ENCODE peak calls at places on chromosomes 3 and 15, in seven cellular contexts. R is AG10803, Q is neural progenitor cell, S is Caco-2, W is PC-9, N is NB4, I is sigmoid colon. M is an unnamed sample.

GRCh38 chr3:138125548-138126221 is 6.5 kb downstream of the A4GNT start:
- DNase-seq in R (peak), Q (no peak), S (no peak), W (no peak), N (peak), I (no peak), M (no peak)

GRCh38 chr3:157499342-157499963 is 3.8 kb downstream of the VEPH1 start:
- DNase-seq in R (no peak), Q (peak), S (peak), W (peak), N (no peak), I (no peak), M (no peak)

GRCh38 chr3:64157150-64158035 is 67.9 kb downstream of the PRICKLE2 start:
- DNase-seq in R (no peak), Q (no peak), S (peak), W (peak), N (no peak), I (no peak), M (no peak)

GRCh38 chr15:77173487-77173886 is 102.6 kb upstream of the TSPAN3 start:
- DNase-seq in R (no peak), Q (no peak), S (peak), W (no peak), N (no peak), I (no peak), M (no peak)

GRCh38 chr3:71219744-71220638 is 363.5 kb downstream of the FOXP1 start:
- DNase-seq in R (no peak), Q (no peak), S (no peak), W (no peak), N (no peak), I (no peak), M (no peak)

GRCh38 chr3:136380530-136380929 is 130.4 kb downstream of the PCCB start:
- DNase-seq in R (peak), Q (no peak), S (no peak), W (no peak), N (no peak), I (no peak), M (no peak)

GRCh38 chr15:45587861-45588170 is 637 bp downstream of the BLOC1S6 start:
- DNase-seq in R (no peak), Q (peak), S (no peak), W (no peak), N (no peak), I (no peak), M (no peak)

GRCh38 chr3:134312873-134313838 is 61.1 kb downstream of the AMOTL2 start:
- DNase-seq in R (peak), Q (peak), S (peak), W (peak), N (no peak), I (peak), M (no peak)

GRCh38 chr3:100804631-100805030 is 95.3 kb downstream of the TFG start:
- DNase-seq in R (no peak), Q (no peak), S (no peak), W (no peak), N (no peak), I (no peak), M (no peak)

GRCh38 chr15:68666120-68666811 is 87.5 kb downstream of the CORO2B start:
- DNase-seq in R (no peak), Q (peak), S (no peak), W (no peak), N (no peak), I (peak), M (no peak)

GRCh38 chr3:3015472-3016089 is 94.6 kb downstream of the IL5RA start:
- DNase-seq in R (no peak), Q (peak), S (peak), W (no peak), N (peak), I (no peak), M (no peak)

GRCh38 chr3:50533346-50533745 is 29.9 kb upstream of the CACNA2D2 start:
- DNase-seq in R (no peak), Q (peak), S (no peak), W (no peak), N (no peak), I (no peak), M (no peak)

GRCh38 chr3:129650256-129650872 is 43.9 kb upstream of the PLXND1 start:
- DNase-seq in R (peak), Q (peak), S (peak), W (peak), N (peak), I (peak), M (peak)

GRCh38 chr3:116770815-116771450 is 61.4 kb downstream of the TUSC7 start:
- DNase-seq in R (peak), Q (peak), S (peak), W (peak), N (peak), I (peak), M (no peak)

GRCh38 chr3:48403533-48404439 is 26.1 kb downstream of the PLXNB1 start:
- DNase-seq in R (no peak), Q (no peak), S (no peak), W (no peak), N (no peak), I (peak), M (no peak)

GRCh38 chr15:94047566-94047965 is 183.8 kb upstream of the MCTP2 start:
- DNase-seq in R (no peak), Q (no peak), S (no peak), W (no peak), N (no peak), I (no peak), M (no peak)

GRCh38 chr3:72355168-72355567 is 493.1 kb downstream of the SHQ1 start:
- DNase-seq in R (no peak), Q (no peak), S (no peak), W (no peak), N (no peak), I (no peak), M (no peak)

GRCh38 chr3:181710581-181711255 is 1.0 kb upstream of the SOX2 start:
- DNase-seq in R (no peak), Q (peak), S (no peak), W (no peak), N (no peak), I (no peak), M (no peak)

GRCh38 chr15:78063966-78064365 is 13.5 kb downstream of the TBC1D2B start:
- DNase-seq in R (peak), Q (no peak), S (no peak), W (no peak), N (no peak), I (no peak), M (no peak)

GRCh38 chr3:108296239-108296638 is at the start of gene HHLA2:
- DNase-seq in R (no peak), Q (no peak), S (no peak), W (no peak), N (no peak), I (no peak), M (no peak)

GRCh38 chr15:99542828-99543227 is 23.0 kb upstream of the MEF2A start:
- DNase-seq in R (peak), Q (no peak), S (no peak), W (no peak), N (no peak), I (no peak), M (no peak)

GRCh38 chr3:197576838-197577237 is 21.1 kb upstream of the BDH1 start:
- DNase-seq in R (no peak), Q (no peak), S (no peak), W (no peak), N (no peak), I (no peak), M (no peak)

GRCh38 chr3:153285194-153285641 is 123.2 kb downstream of the RAP2B start:
- DNase-seq in R (peak), Q (peak), S (no peak), W (peak), N (peak), I (no peak), M (no peak)

GRCh38 chr3:191774485-191774884 is 313.5 kb downstream of the PYDC2 start:
- DNase-seq in R (peak), Q (no peak), S (no peak), W (peak), N (no peak), I (no peak), M (no peak)

GRCh38 chr3:4597204-4597985 is 104.2 kb downstream of the ITPR1 start:
- DNase-seq in R (no peak), Q (no peak), S (no peak), W (no peak), N (no peak), I (no peak), M (no peak)

GRCh38 chr15:73901126-73901810 is 25.0 kb upstream of the LOXL1 start:
- DNase-seq in R (no peak), Q (no peak), S (no peak), W (no peak), N (no peak), I (no peak), M (no peak)

GRCh38 chr3:148150141-148150540 is 547.6 kb upstream of the AGTR1 start:
- DNase-seq in R (no peak), Q (no peak), S (no peak), W (no peak), N (no peak), I (no peak), M (no peak)

GRCh38 chr15:67010898-67011619 is 54.3 kb upstream of the SMAD3 start:
- DNase-seq in R (peak), Q (peak), S (no peak), W (peak), N (no peak), I (no peak), M (no peak)

GRCh38 chr15:98799461-98799971 is 151.2 kb downstream of the IGF1R start:
- DNase-seq in R (peak), Q (peak), S (peak), W (peak), N (peak), I (no peak), M (no peak)

GRCh38 chr15:98963459-98963858 is 44.1 kb downstream of the PGPEP1L start:
- DNase-seq in R (no peak), Q (no peak), S (no peak), W (no peak), N (no peak), I (no peak), M (no peak)

GRCh38 chr3:69770976-69771634 is 31.8 kb downstream of the MITF start:
- DNase-seq in R (no peak), Q (no peak), S (no peak), W (no peak), N (no peak), I (no peak), M (no peak)

GRCh38 chr15:99249270-99249817 is at the start of gene TTC23:
- DNase-seq in R (peak), Q (peak), S (peak), W (peak), N (peak), I (no peak), M (no peak)

GRCh38 chr3:128278761-128279593 is 125.7 kb downstream of the EEFSEC start:
- DNase-seq in R (peak), Q (peak), S (no peak), W (no peak), N (no peak), I (peak), M (no peak)

GRCh38 chr3:107963581-107963980 is 127.2 kb downstream of the CD47 start:
- DNase-seq in R (no peak), Q (no peak), S (no peak), W (no peak), N (no peak), I (no peak), M (no peak)

GRCh38 chr3:39911465-39912309 is 102.3 kb downstream of the MYRIP start:
- DNase-seq in R (peak), Q (no peak), S (peak), W (no peak), N (no peak), I (no peak), M (no peak)

GRCh38 chr15:55742927-55743614 is at the start of gene PRTG:
- DNase-seq in R (peak), Q (peak), S (peak), W (peak), N (no peak), I (peak), M (peak)

GRCh38 chr3:61035573-61035972 is 215.7 kb downstream of the FHIT start:
- DNase-seq in R (no peak), Q (no peak), S (no peak), W (no peak), N (no peak), I (no peak), M (no peak)
- TF ChIP-seq CTCF in R (no peak), Q (no peak), S (no peak), W (no peak), N (no peak), I (no peak), M (no peak)

DNA sequence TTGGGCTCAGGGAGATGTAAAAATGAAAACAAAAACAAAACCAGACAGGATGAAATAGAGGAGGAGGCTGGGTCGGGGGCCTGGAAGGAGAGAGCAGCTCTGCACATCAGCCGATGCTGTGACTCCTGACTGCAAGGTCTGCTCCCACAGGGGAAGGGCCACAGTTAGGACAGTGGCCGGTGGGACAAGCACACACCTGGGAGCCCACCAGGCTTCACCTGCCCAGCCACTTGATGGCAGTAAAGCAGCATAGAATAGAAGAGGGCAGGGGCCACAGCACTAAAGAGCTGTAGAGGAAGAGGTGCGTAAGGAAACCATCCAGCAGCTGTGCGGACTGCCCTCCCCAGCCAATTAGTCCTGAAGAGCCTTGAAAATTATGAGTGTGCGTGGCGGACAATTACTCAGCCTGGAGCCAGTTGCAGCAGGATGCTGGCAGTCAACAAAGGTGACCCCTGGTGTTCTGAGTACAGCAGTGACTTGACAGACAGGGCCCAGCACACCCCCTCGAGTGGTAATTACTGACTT is 29.8 kb downstream of the ALS2CL start:
- DNase-seq in R (no peak), Q (peak), S (peak), W (no peak), N (peak), I (peak), M (no peak)
- TF ChIP-seq CTCF in R (no peak), Q (peak), S (peak), W (peak), N (no peak), I (no peak), M (no peak)

DNA sequence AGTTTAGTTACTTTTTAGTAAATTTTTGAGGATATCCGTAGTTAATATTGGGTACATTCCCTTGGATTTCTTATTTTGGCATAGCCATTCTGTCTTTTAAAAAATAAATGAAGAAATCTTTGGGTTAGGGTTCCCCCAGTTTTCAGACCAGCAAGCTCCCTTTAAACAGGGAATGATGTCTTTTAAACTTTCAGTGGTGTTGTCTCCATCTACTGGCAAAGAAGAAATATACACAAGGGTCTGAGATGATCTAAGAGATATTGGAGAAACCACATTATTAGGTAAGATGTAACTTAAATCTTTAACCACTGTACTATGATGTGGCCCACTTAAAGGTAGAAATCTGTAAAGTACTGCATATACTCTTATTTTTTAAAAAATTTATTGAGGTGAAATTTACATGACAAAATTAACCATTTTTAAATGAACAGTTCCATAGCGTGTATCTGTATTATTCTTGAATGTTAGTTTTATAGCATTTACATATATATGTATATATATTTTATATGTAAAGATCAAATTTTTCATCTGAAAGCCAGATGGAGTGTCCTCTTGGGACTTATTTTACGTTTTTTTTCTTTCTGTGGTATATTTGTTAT is 35.1 kb upstream of the EIF3J start:
- DNase-seq in R (peak), Q (peak), S (no peak), W (no peak), N (peak), I (no peak), M (no peak)
- TF ChIP-seq CTCF in R (peak), Q (peak), S (peak), W (peak), N (peak), I (peak), M (no peak)

GRCh38 chr3:184811034-184811433 is 932 bp upstream of the VPS8 start:
- DNase-seq in R (no peak), Q (no peak), S (no peak), W (no peak), N (no peak), I (no peak), M (no peak)

GRCh38 chr3:184806567-184807271 is 5.2 kb upstream of the VPS8 start:
- DNase-seq in R (no peak), Q (no peak), S (no peak), W (no peak), N (no peak), I (no peak), M (no peak)

GRCh38 chr3:184805351-184806038 is 6.5 kb upstream of the VPS8 start:
- DNase-seq in R (no peak), Q (no peak), S (no peak), W (no peak), N (peak), I (no peak), M (no peak)

GRCh38 chr3:184807549-184807948 is 4.4 kb upstream of the VPS8 start:
- DNase-seq in R (no peak), Q (no peak), S (no peak), W (no peak), N (no peak), I (no peak), M (no peak)

GRCh38 chr3:184808021-184808420 is 3.9 kb upstream of the VPS8 start:
- DNase-seq in R (no peak), Q (peak), S (no peak), W (no peak), N (peak), I (no peak), M (no peak)
- TF ChIP-seq CTCF in R (peak), Q (peak), S (no peak), W (peak), N (peak), I (no peak), M (no peak)

DNA sequence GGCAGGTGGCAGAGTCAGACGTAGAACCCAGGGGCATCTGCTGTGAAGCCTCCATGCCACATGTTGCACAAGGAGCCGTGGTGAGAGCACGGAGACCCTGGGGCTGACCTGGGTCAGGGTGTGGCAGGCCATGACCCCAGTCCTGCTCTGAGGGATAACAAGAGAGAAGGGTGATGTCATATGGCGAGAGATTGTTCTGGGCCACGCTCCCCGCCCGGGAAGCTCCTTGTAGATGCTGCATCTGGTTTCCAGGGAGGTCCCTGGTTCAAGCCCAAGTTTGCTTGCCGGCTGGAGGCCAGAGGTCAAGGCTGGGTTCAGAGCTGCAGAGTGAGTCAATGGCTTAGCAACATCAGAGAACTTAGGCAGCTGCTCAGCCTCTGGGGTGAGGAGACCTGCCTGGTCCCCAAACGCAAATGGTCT is 17.3 kb downstream of the FGD5 start:
- DNase-seq in R (no peak), Q (no peak), S (no peak), W (no peak), N (no peak), I (peak), M (no peak)
- TF ChIP-seq CTCF in R (no peak), Q (no peak), S (no peak), W (no peak), N (no peak), I (no peak), M (no peak)

GRCh38 chr3:185507883-185508282 is 9.0 kb upstream of the TMEM41A start:
- DNase-seq in R (no peak), Q (no peak), S (no peak), W (no peak), N (no peak), I (no peak), M (no peak)

GRCh38 chr3:185511711-185512110 is 12.9 kb upstream of the TMEM41A start:
- DNase-seq in R (no peak), Q (no peak), S (no peak), W (no peak), N (no peak), I (no peak), M (no peak)

GRCh38 chr3:185504636-185505035 is 5.8 kb upstream of the TMEM41A start:
- DNase-seq in R (no peak), Q (no peak), S (no peak), W (no peak), N (no peak), I (no peak), M (no peak)

GRCh38 chr3:185503467-185503975 is 4.7 kb upstream of the TMEM41A start:
- DNase-seq in R (no peak), Q (no peak), S (no peak), W (no peak), N (no peak), I (no peak), M (no peak)

GRCh38 chr3:185508330-185508729 is 9.5 kb upstream of the TMEM41A start:
- DNase-seq in R (no peak), Q (no peak), S (no peak), W (no peak), N (no peak), I (no peak), M (no peak)
- TF ChIP-seq CTCF in R (no peak), Q (no peak), S (no peak), W (no peak), N (no peak), I (no peak), M (no peak)